ENCODE peak calls at places on chromosomes 13 and 19, in ten cellular contexts. Q is breast epithelium, D is body of pancreas, E is uterus, Y is stomach, R is lower leg skin, V is tibial nerve, G is heart left ventricle, C is GM12878, B is esophagus squamous epithelium. X is an unnamed sample.

GRCh38 chr19:50837300-50837699 is 3.9 kb upstream of the KLK15 start:
- DNase-seq in E (no peak), R (no peak), Y (no peak), D (no peak), V (no peak), C (no peak), B (no peak), Q (no peak), G (no peak), X (peak; percentile 49)

GRCh38 chr13:97018029-97018819 is 23.9 kb upstream of the OXGR1 start:
- DNase-seq in V (peak; percentile 41), C (no peak), E (peak; percentile 23), Q (no peak), G (no peak), R (no peak), Y (no peak), D (peak; percentile 41), B (no peak), X (peak; percentile 14)

GRCh38 chr19:44401108-44401786 is at the start of gene ZNF285:
- DNase-seq in B (no peak), V (peak; percentile 80), Q (peak; percentile 90), C (peak; percentile 1), R (peak; percentile 69), D (peak; percentile 88), E (peak; percentile 84), G (peak; percentile 97), Y (peak; percentile 84), X (peak; percentile 90)

GRCh38 chr13:42064259-42064658 is 15.8 kb downstream of the DGKH start:
- DNase-seq in C (no peak), G (no peak), Y (no peak), E (no peak), B (no peak), V (no peak), R (no peak), D (no peak), Q (no peak), X (no peak)

GRCh38 chr13:50257646-50258045 is 242.4 kb downstream of the KCNRG start:
- DNase-seq in Q (no peak), G (no peak), E (no peak), C (no peak), Y (no peak), B (no peak), D (no peak), V (no peak), R (no peak), X (no peak)

GRCh38 chr13:40665754-40666057 is 735 bp downstream of the FOXO1 start:
- DNase-seq in Q (no peak), R (no peak), G (no peak), C (no peak), E (no peak), V (no peak), Y (no peak), D (no peak), B (no peak), X (no peak)

GRCh38 chr19:3336680-3337523 is 29.5 kb upstream of the NFIC start:
- DNase-seq in R (peak; percentile 77), C (no peak), Q (peak; percentile 97), G (peak; percentile 89), V (peak; percentile 72), B (no peak), E (peak; percentile 95), D (peak; percentile 98), Y (peak; percentile 97), X (peak; percentile 94)

GRCh38 chr19:1654178-1654792 is 1.9 kb upstream of the TCF3 start:
- DNase-seq in E (no peak), Q (no peak), V (no peak), D (no peak), G (peak; percentile 54), Y (no peak), C (no peak), B (no peak), R (no peak), X (no peak)

GRCh38 chr13:80744147-80744914 is 403.4 kb upstream of the SPRY2 start:
- DNase-seq in R (no peak), D (no peak), E (no peak), C (no peak), B (no peak), Q (no peak), V (no peak), Y (no peak), G (no peak), X (no peak)

DNA sequence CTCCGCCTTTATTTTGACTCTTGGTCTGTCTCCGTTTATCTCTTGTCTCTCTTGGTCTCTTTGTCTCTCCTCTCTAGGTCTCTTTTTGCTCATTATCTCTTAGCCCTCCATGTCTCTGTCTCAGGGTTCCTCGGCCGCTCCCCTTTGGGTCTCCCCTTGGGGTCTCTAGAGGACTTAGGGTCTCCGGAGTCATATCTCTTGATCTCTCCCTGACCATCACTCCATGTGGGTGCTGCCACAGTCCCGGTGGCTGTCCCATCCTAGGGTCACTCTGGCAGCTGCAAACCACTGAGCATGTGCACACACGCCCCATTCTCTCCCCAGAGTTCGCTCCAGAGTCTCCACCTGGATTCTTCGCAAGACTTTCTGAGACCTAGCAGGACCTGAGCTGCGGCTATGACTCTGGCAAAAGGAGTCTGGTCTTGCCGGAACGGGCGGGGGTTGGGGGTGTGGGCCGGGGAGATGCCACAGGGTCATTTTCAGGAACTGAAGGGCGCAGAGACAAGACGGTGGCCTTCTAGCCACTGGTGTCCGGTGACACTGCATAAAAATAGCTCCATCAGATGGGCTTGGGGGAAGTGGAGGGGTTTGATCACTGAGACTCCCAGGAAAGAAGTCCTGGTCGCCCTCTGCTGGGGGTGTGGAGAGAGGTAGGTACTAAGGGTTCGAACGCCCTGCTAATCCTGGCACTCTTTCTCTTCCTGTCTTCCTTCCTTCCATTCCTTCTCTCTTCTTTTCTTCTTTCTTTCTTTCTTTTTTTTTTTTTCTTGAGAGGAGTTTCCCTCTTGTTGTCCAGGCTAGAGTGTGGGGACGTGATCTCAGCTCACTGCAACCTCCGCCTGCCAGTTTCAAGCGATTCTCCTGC is 1.2 kb upstream of the KCNA7 start:
- DNase-seq in Q (no peak), G (no peak), Y (no peak), D (no peak), B (no peak), E (no peak), C (no peak), R (no peak), V (no peak), X (no peak)
- TF ChIP-seq POLR2A in Q (no peak), G (no peak), Y (no peak), D (no peak), B (no peak), E (no peak), C (no peak), R (no peak), V (no peak), X (no peak)

GRCh38 chr19:58584498-58585441 is 11.6 kb upstream of the MZF1 start:
- DNase-seq in R (no peak), Q (no peak), V (no peak), D (no peak), G (no peak), C (no peak), E (no peak), B (no peak), Y (no peak), X (no peak)
- H3K4me3 ChIP-seq in R (no peak overlapping the region), Q (no peak overlapping the region), V (no peak overlapping the region), D (no peak overlapping the region), G (no peak overlapping the region), C (no peak overlapping the region), E (no peak overlapping the region), B (no peak overlapping the region), Y (no peak overlapping the region), X (no peak overlapping the region)

GRCh38 chr13:98217597-98217996 is 40.5 kb upstream of the RNF113B start:
- DNase-seq in G (no peak), E (no peak), B (no peak), D (no peak), Y (peak; percentile 62), R (no peak), C (no peak), V (no peak), Q (no peak), X (no peak)

GRCh38 chr13:98214707-98215106 is 37.6 kb upstream of the RNF113B start:
- DNase-seq in Q (no peak), B (no peak), D (peak; percentile 31), R (peak; percentile 21), Y (peak; percentile 72), V (no peak), C (no peak), E (no peak), G (no peak), X (peak; percentile 61)

GRCh38 chr13:98216711-98217110 is 39.6 kb upstream of the RNF113B start:
- DNase-seq in Q (no peak), C (peak; percentile 15), G (no peak), B (no peak), D (no peak), E (no peak), Y (no peak), V (no peak), R (no peak), X (no peak)

GRCh38 chr13:98215508-98215907 is 38.4 kb upstream of the RNF113B start:
- DNase-seq in Q (no peak), G (no peak), B (no peak), D (no peak), E (no peak), Y (no peak), V (no peak), C (no peak), R (no peak), X (no peak)

DNA sequence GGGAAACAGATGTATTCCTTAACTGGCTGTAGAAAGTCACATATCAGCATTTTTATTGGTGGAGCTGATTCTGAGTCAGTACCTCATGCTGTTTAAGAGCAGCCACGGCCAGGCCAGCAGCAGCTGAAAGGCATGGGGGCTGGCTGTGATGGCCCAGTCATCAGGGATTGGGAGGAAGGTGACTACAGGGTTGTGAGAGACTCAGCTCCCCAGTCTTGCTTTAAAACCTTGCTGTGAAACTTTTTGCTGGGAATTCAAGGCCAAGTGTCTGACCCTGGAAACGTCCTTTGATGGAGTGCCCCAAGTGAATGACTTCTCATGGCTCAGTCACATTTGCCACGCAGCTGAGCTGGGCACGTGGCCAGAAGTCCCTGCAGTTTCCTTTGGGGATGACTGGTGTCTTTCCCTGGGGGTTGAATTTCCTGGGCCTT is 39.1 kb upstream of the RNF113B start:
- DNase-seq in Y (peak; percentile 67), G (peak; percentile 70), R (no peak), D (peak; percentile 41), B (no peak), C (no peak), Q (no peak), V (no peak), E (peak; percentile 32), X (no peak)
- TF ChIP-seq POLR2A in Y (no peak), G (no peak), R (no peak), D (no peak), B (no peak), C (no peak), Q (no peak), V (no peak), E (no peak), X (no peak)

DNA sequence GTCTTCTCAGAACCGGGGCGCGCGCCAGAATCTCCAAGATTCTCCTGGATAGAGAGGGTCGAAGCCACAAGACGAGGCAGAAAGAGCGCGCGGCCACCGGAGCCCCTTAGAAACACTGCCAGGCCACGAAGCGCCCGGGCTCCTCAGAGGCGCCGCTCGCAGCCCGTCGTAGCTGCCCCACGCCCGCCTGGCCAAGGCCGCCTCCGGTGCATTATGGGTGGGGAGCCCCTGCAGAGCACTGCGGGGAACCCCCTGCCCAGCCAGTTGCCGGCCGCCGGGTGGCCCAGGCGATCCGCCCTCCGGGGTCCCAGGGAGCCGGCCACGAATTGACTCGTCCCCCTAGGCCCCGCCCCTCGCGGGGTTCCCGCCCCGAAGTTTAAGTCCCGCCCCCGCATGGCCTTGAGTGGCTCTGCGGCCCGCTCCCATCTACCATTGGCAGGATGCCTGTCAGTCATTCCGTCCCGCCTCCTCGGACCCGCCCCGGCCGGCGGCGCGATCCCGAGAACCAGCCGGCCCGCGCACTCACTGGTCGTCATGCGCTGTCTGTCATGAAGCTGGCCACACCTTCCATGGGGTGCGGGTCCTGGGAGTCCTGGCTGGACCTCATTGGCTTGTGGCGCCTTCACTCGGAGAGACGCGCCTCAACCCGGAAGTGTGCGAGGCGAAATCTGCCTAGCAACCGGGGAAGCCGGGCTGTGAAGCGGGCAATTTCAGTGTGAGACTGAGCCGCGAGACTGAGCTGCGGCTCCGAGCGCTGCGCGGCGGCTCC is 20.2 kb upstream of the GATAD2A start:
- DNase-seq in C (peak; percentile 99), G (peak; percentile 100), V (peak; percentile 99), E (peak; percentile 99), D (peak; percentile 100), Y (peak; percentile 100), Q (peak; percentile 100), B (peak; percentile 99), R (peak; percentile 99), X (peak; percentile 100)
- H3K4me3 ChIP-seq in C (peak overlapping the region; percentile 69), G (peak overlapping the region; percentile 97), V (peak overlapping the region; percentile 76), E (peak overlapping the region; percentile 84), D (peak overlapping the region; percentile 30), Y (peak overlapping the region; percentile 77), Q (peak overlapping the region; percentile 68), B (peak overlapping the region; percentile 72), R (peak overlapping the region; percentile 31), X (peak overlapping the region; percentile 81)